ENCODE peak calls at places on chromosomes 16 and 17, in five cellular contexts. N, Y, C, H and Q are unnamed samples.

GRCh38 chr17:82103588-82104451 is 5.8 kb upstream of the FASN start:
- DNase-seq in N (no peak), Y (no peak), C (peak), H (peak), Q (peak)

GRCh38 chr17:43888548-43888947 is 18.8 kb downstream of the MPP2 start:
- DNase-seq in N (no peak), Y (no peak), C (no peak), H (no peak), Q (no peak)

GRCh38 chr17:38352245-38353083 is 820 bp downstream of the SOCS7 start:
- DNase-seq in N (no peak), Y (no peak), C (peak), H (peak), Q (peak)

GRCh38 chr17:77735341-77736206 is 222.9 kb upstream of the TNRC6C start:
- DNase-seq in N (no peak), Y (no peak), C (no peak), H (peak), Q (peak)

GRCh38 chr16:51113254-51114125 is 37.6 kb downstream of the SALL1 start:
- DNase-seq in N (no peak), Y (no peak), C (no peak), H (no peak), Q (no peak)

GRCh38 chr16:27308792-27309191 is 5.0 kb upstream of the IL4R start:
- DNase-seq in N (no peak), Y (no peak), C (no peak), H (no peak), Q (no peak)

GRCh38 chr17:39688475-39688835 is 598 bp upstream of the PGAP3 start:
- DNase-seq in N (no peak), Y (no peak), C (no peak), H (no peak), Q (no peak)

GRCh38 chr16:56686758-56687157 is 4.5 kb downstream of the MT1X start:
- DNase-seq in N (no peak), Y (no peak), C (no peak), H (no peak), Q (no peak)

GRCh38 chr17:31488264-31488981 is 96.9 kb downstream of the RAB11FIP4 start:
- DNase-seq in N (no peak), Y (no peak), C (peak), H (no peak), Q (peak)

GRCh38 chr16:57167951-57168350 is 17.9 kb downstream of the PSME3IP1 start:
- DNase-seq in N (peak), Y (no peak), C (no peak), H (no peak), Q (no peak)

GRCh38 chr17:42337442-42337841 is 49.1 kb downstream of the STAT5A start:
- DNase-seq in N (no peak), Y (no peak), C (no peak), H (no peak), Q (no peak)

GRCh38 chr17:2982854-2983636 is 80.4 kb downstream of the OR1D5 start:
- DNase-seq in N (peak), Y (peak), C (peak), H (peak), Q (peak)

GRCh38 chr16:11004957-11005610 is 60.7 kb downstream of the CLEC16A start:
- DNase-seq in N (no peak), Y (no peak), C (no peak), H (no peak), Q (no peak)

GRCh38 chr17:39926588-39927100 is 757 bp downstream of the ORMDL3 start:
- DNase-seq in N (no peak), Y (no peak), C (peak), H (no peak), Q (peak)

GRCh38 chr17:2372681-2373080 is 28.2 kb downstream of the MNT start:
- DNase-seq in N (no peak), Y (no peak), C (no peak), H (no peak), Q (no peak)

GRCh38 chr17:67376892-67377726 is at the start of gene PITPNC1:
- DNase-seq in N (peak), Y (peak), C (peak), H (peak), Q (peak)

GRCh38 chr17:27485711-27486495 is 29.7 kb downstream of the KSR1 start:
- DNase-seq in N (no peak), Y (no peak), C (no peak), H (no peak), Q (no peak)

GRCh38 chr17:18319604-18320256 is 4.6 kb downstream of the SMCR8 start:
- DNase-seq in N (peak), Y (no peak), C (no peak), H (no peak), Q (peak)

GRCh38 chr17:2250140-2251095 is 53.2 kb downstream of the SMG6 start:
- DNase-seq in N (no peak), Y (no peak), C (no peak), H (no peak), Q (no peak)

GRCh38 chr17:76248013-76248782 is 7.9 kb upstream of the RNF157 start:
- DNase-seq in N (no peak), Y (no peak), C (no peak), H (no peak), Q (no peak)
- TF ChIP-seq CTCF in N (peak), Y (no peak), C (peak), H (no peak), Q (no peak)

GRCh38 chr17:49513044-49513395 is 17.9 kb downstream of the NGFR start:
- DNase-seq in N (no peak), Y (no peak), C (no peak), H (no peak), Q (no peak)

GRCh38 chr17:49516190-49516589 is 21.1 kb downstream of the NGFR start:
- DNase-seq in N (no peak), Y (no peak), C (no peak), H (no peak), Q (peak)

GRCh38 chr17:49515196-49515770 is 20.2 kb downstream of the NGFR start:
- DNase-seq in N (peak), Y (peak), C (peak), H (peak), Q (peak)

GRCh38 chr17:49513616-49514373 is 18.7 kb downstream of the NGFR start:
- DNase-seq in N (no peak), Y (no peak), C (no peak), H (peak), Q (peak)

GRCh38 chr17:49514374-49514738 is 19.3 kb downstream of the NGFR start:
- DNase-seq in N (no peak), Y (no peak), C (no peak), H (no peak), Q (no peak)
- TF ChIP-seq CTCF in N (no peak), Y (peak), C (no peak), H (no peak), Q (peak)

DNA sequence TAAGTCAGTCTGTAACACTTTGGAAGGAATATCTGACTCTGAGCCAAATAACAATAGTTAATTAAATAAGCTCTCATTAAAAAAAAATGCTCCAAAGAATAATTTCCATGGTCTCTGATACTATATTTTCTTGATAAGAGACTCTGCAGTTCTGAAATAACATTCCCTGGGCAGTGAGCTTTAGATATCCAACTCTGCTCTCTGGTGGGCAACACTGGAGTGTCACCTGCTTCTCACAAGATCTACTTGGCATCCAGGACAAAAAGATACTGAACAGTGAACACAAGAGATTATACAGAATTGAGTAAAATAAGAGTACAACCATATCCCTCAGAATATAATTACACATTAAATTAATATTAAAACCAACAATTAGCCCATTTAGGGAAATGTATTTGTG is 13.7 kb downstream of the BLMH start:
- DNase-seq in N (peak), Y (no peak), C (peak), H (no peak), Q (peak)
- TF ChIP-seq CTCF in N (peak), Y (peak), C (peak), H (peak), Q (peak)

GRCh38 chr17:54968259-54968953 is at the start of the genes COX11 and STXBP4:
- DNase-seq in N (peak), Y (peak), C (peak), H (peak), Q (peak)
- TF ChIP-seq CTCF in N (no peak), Y (no peak), C (peak), H (no peak), Q (peak)

GRCh38 chr17:48048321-48049140 is at the start of gene NFE2L1:
- DNase-seq in N (peak), Y (no peak), C (peak), H (peak), Q (peak)
- TF ChIP-seq CTCF in N (no peak), Y (no peak), C (no peak), H (no peak), Q (no peak)

GRCh38 chr17:8148560-8148959 is 3.6 kb downstream of the PER1 start:
- DNase-seq in N (no peak), Y (no peak), C (peak), H (no peak), Q (no peak)

GRCh38 chr17:8149419-8150193 is 2.6 kb downstream of the PER1 start:
- DNase-seq in N (no peak), Y (no peak), C (peak), H (no peak), Q (no peak)

GRCh38 chr17:8146381-8147140 is 5.6 kb downstream of the PER1 start:
- DNase-seq in N (no peak), Y (no peak), C (no peak), H (no peak), Q (no peak)

GRCh38 chr17:8147141-8147804 is 4.9 kb downstream of the PER1 start:
- DNase-seq in N (no peak), Y (no peak), C (peak), H (no peak), Q (no peak)

GRCh38 chr17:8147805-8148404 is 4.3 kb downstream of the PER1 start:
- DNase-seq in N (no peak), Y (no peak), C (no peak), H (no peak), Q (no peak)
- TF ChIP-seq CTCF in N (no peak), Y (no peak), C (no peak), H (no peak), Q (no peak)

GRCh38 chr17:68961204-68961893 is 6.2 kb upstream of the ABCA8 start:
- DNase-seq in N (no peak), Y (no peak), C (no peak), H (peak), Q (no peak)
- TF ChIP-seq CTCF in N (no peak), Y (no peak), C (no peak), H (no peak), Q (no peak)

GRCh38 chr16:23960081-23960499 is 124.3 kb downstream of the PRKCB start:
- DNase-seq in N (no peak), Y (no peak), C (no peak), H (no peak), Q (no peak)

GRCh38 chr16:23955088-23955487 is 119.3 kb downstream of the PRKCB start:
- DNase-seq in N (no peak), Y (no peak), C (no peak), H (no peak), Q (no peak)

GRCh38 chr16:23959069-23959800 is 123.5 kb downstream of the PRKCB start:
- DNase-seq in N (no peak), Y (no peak), C (no peak), H (no peak), Q (peak)

GRCh38 chr16:23959801-23960072 is 124.0 kb downstream of the PRKCB start:
- DNase-seq in N (no peak), Y (no peak), C (no peak), H (no peak), Q (no peak)

DNA sequence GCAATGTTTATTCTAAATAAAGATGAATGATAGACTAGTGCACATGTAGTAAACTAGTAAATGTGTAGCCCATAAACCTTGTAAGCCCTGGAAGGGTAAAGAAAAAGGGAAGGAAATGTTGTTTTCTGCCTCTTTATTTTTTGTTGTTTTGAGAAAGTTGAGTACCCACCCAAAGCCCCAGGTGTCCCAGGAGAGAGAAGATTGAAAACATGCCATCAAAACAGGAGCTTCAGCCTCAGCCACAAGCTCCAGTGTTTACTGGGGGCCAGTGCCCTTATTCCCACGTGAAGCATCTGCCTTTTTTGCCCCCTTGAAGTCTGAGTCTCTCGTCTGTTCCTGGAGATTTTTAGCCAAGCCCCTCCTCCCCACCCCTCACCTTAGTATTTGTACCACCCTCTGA is 121.5 kb downstream of the PRKCB start:
- DNase-seq in N (no peak), Y (no peak), C (no peak), H (no peak), Q (no peak)
- TF ChIP-seq CTCF in N (no peak), Y (no peak), C (no peak), H (no peak), Q (no peak)

GRCh38 chr16:361872-362701 is 8.3 kb downstream of the MRPL28 start:
- DNase-seq in N (peak), Y (no peak), C (peak), H (peak), Q (peak)
- TF ChIP-seq CTCF in N (peak), Y (peak), C (peak), H (peak), Q (peak)

DNA sequence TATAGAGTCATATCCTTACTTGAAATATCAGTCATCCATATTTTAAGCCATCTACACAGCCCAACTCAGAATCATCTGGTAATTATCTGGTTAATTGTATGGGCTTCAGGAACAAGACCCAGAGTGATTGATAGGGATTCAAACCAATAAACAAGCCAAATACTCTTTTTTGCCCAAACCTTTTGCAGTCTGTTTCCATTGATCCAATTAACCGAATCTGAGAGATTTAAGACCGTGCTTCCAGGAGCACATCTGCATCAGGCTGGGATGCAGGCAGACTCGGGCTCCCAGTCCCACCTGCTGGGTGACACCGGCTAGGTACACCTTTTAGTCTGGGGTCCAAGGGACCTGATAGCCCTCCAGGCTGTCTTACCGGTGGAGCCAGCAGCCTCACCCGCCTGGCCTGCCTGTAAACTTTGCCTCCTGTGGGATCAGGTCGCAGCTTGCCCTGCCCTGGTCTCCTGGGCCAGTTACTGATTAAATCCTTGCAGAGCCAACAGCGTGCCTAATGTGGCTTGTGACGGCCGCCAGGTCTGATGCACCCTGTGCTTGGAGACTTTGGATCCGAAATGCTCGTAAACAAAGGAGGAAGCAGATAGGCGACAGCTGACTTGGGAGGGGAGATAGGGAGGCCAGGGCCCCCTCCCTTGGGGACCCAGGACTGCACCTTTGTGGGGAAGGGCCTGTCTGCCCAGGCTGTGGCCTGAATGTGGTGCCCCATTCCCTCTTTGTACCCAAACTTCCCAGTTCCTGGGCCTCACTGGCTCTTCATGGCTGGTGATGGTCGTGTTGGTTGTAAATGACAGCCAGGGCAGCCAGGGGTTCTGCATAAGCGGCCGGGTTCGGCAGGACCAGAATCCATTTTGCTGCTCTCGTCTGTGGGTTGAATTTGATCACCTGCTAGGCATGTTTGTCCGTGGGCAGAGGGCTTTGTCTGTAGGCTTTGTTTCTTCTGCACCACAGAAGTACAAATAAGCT is 3.8 kb downstream of the CMIP start:
- DNase-seq in N (no peak), Y (no peak), C (peak), H (no peak), Q (no peak)
- TF ChIP-seq CTCF in N (no peak), Y (no peak), C (no peak), H (no peak), Q (no peak)